ENCODE peak calls at places on chromosomes 7 and 10, in seven cellular contexts. Y is EH, I is T-helper 1 cell, S is amniotic stem cell, U is MM.1S, M is RCC 7860, X is ovary. K is an unnamed sample.

GRCh38 chr7:7330997-7331396 is 148.7 kb downstream of the C1GALT1 start:
- DNase-seq in I (no peak), X (no peak), M (no peak), Y (peak), S (no peak), U (no peak), K (no peak)

GRCh38 chr10:21511931-21512330 is 13.6 kb downstream of the SKIDA1 start:
- DNase-seq in Y (no peak), U (no peak), X (no peak), M (no peak), I (no peak), S (no peak), K (no peak)

GRCh38 chr10:106615081-106615480 is 549.4 kb downstream of the SORCS1 start:
- DNase-seq in I (no peak), U (no peak), M (no peak), S (peak), X (no peak), Y (peak), K (no peak)

GRCh38 chr7:155495440-155496248 is 37.7 kb downstream of the EN2 start:
- DNase-seq in S (no peak), X (no peak), Y (no peak), I (no peak), M (no peak), U (no peak), K (no peak)

GRCh38 chr7:2945171-2945570 is 98.5 kb downstream of the CARD11 start:
- DNase-seq in X (no peak), S (no peak), I (no peak), Y (no peak), U (no peak), M (no peak), K (no peak)

GRCh38 chr10:5654218-5654755 is 12.1 kb downstream of the ASB13 start:
- DNase-seq in Y (no peak), I (no peak), S (no peak), U (peak), X (no peak), M (no peak), K (no peak)

GRCh38 chr10:101226506-101226887 is 2.8 kb downstream of the LBX1 start:
- DNase-seq in S (no peak), I (no peak), Y (no peak), U (peak), X (no peak), M (no peak), K (no peak)

GRCh38 chr7:108188724-108189123 is 58.6 kb upstream of the LAMB4 start:
- DNase-seq in I (no peak), U (no peak), X (no peak), Y (no peak), M (no peak), S (no peak), K (no peak)

GRCh38 chr10:58956926-58957325 is 219.5 kb upstream of the PHYHIPL start:
- DNase-seq in U (no peak), X (no peak), S (no peak), I (no peak), M (no peak), Y (peak), K (no peak)

GRCh38 chr7:88150018-88150417 is 69.8 kb downstream of the SRI start:
- DNase-seq in I (no peak), X (no peak), U (no peak), S (no peak), Y (no peak), M (no peak), K (no peak)

K was measured in CD8-positive, alpha-beta T cell.